ENCODE peak calls at places on chromosomes 7 and 10, in ten cellular contexts. I, T, F, A, E, X, U, B, L and K are unnamed samples.

GRCh38 chr10:79060641-79061255 is 8.0 kb upstream of the ZMIZ1 start:
- DNase-seq in I (peak; percentile 5), T (peak; percentile 10), F (peak; percentile 9), A (no peak), E (no peak), X (peak; percentile 7), U (no peak), B (no peak), L (no peak), K (no peak)

GRCh38 chr7:55538538-55538937 is 33.8 kb downstream of the VOPP1 start:
- DNase-seq in I (no peak), T (no peak), F (no peak), A (peak; percentile 97), E (no peak), X (no peak), U (no peak), B (no peak), L (no peak), K (peak; percentile 89)

GRCh38 chr7:155405399-155406318 is 52.3 kb upstream of the EN2 start:
- DNase-seq in I (no peak), T (peak; percentile 31), F (no peak), A (no peak), E (no peak), X (no peak), U (no peak), B (peak; percentile 41), L (no peak), K (no peak)

GRCh38 chr7:109522585-109522984 is 952.9 kb downstream of the DNAJB9 start:
- DNase-seq in I (no peak), T (no peak), F (no peak), A (no peak), E (no peak), X (no peak), U (no peak), B (no peak), L (no peak), K (no peak)

GRCh38 chr10:115706482-115707076 is 566.4 kb downstream of the GFRA1 start:
- DNase-seq in I (no peak), T (no peak), F (no peak), A (peak; percentile 30), E (peak; percentile 6), X (no peak), U (peak; percentile 12), B (no peak), L (no peak), K (no peak)

GRCh38 chr10:109877546-109877945 is 45.8 kb downstream of the XPNPEP1 start:
- DNase-seq in I (no peak), T (no peak), F (no peak), A (no peak), E (no peak), X (no peak), U (no peak), B (no peak), L (no peak), K (no peak)

GRCh38 chr7:50665403-50666123 is 100.4 kb upstream of the DDC start:
- DNase-seq in I (no peak), T (no peak), F (no peak), A (peak; percentile 10), E (no peak), X (no peak), U (no peak), B (no peak), L (no peak), K (no peak)

GRCh38 chr10:71029411-71029881 is 141.1 kb upstream of the PCBD1 start:
- DNase-seq in I (no peak), T (no peak), F (peak; percentile 26), A (no peak), E (no peak), X (no peak), U (no peak), B (no peak), L (no peak), K (no peak)

GRCh38 chr7:29976265-29976664 is 13.3 kb downstream of the SCRN1 start:
- DNase-seq in I (no peak), T (no peak), F (no peak), A (peak; percentile 34), E (no peak), X (no peak), U (no peak), B (no peak), L (no peak), K (no peak)

GRCh38 chr10:102159831-102160230 is 7.6 kb downstream of the NOLC1 start:
- DNase-seq in I (no peak), T (no peak), F (no peak), A (no peak), E (no peak), X (no peak), U (no peak), B (no peak), L (no peak), K (no peak)

GRCh38 chr7:47537716-47538640 is 43.9 kb downstream of the TNS3 start:
- DNase-seq in I (no peak), T (no peak), F (peak; percentile 54), A (no peak), E (no peak), X (no peak), U (no peak), B (no peak), L (no peak), K (no peak)

GRCh38 chr10:43231523-43232078 is 35.3 kb downstream of the RASGEF1A start:
- DNase-seq in I (peak; percentile 10), T (peak; percentile 9), F (peak; percentile 37), A (no peak), E (no peak), X (peak; percentile 31), U (no peak), B (no peak), L (peak; percentile 5), K (no peak)

GRCh38 chr7:5525271-5526189 is 101.9 kb upstream of the TNRC18 start:
- DNase-seq in I (no peak), T (peak; percentile 55), F (no peak), A (peak; percentile 54), E (no peak), X (peak; percentile 66), U (no peak), B (no peak), L (no peak), K (peak; percentile 60)
- TF ChIP-seq POLR2A in I (peak; percentile 44), T (peak; percentile 13), F (no peak), A (no peak), E (peak; percentile 61), X (peak; percentile 58), U (no peak), B (peak; percentile 19), L (no peak), K (peak; percentile 6)

GRCh38 chr7:73948287-73948686 is 79.7 kb upstream of the ELN start:
- DNase-seq in I (no peak), T (no peak), F (no peak), A (no peak), E (no peak), X (no peak), U (no peak), B (no peak), L (no peak), K (no peak)
- TF ChIP-seq POLR2A in I (no peak), T (no peak), F (no peak), A (no peak), E (no peak), X (no peak), U (no peak), B (no peak), L (no peak), K (no peak)

DNA sequence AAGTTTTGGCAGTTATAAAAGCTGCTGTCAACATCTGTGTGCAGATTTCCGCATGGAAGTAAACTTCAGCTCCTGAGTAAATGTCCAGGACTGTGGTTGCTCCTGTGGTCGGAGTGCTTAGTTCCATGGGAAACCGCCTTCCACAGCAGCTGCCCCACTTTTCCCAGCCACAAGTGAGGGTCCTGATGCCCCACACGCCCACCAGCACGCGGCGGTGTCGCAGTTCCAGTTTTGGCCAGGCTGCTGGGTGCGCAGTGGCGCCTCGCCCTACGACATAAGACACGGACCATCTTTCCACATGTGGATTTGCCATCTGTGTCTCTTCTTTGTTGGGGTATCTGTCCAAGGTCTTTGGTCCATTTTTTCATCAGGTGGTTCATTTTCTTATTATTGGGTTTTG is 167.1 kb downstream of the DIP2C start:
- DNase-seq in I (no peak), T (no peak), F (no peak), A (no peak), E (no peak), X (no peak), U (no peak), B (no peak), L (no peak), K (no peak)
- TF ChIP-seq POLR2A in I (no peak), T (no peak), F (no peak), A (no peak), E (no peak), X (no peak), U (no peak), B (no peak), L (no peak), K (no peak)

DNA sequence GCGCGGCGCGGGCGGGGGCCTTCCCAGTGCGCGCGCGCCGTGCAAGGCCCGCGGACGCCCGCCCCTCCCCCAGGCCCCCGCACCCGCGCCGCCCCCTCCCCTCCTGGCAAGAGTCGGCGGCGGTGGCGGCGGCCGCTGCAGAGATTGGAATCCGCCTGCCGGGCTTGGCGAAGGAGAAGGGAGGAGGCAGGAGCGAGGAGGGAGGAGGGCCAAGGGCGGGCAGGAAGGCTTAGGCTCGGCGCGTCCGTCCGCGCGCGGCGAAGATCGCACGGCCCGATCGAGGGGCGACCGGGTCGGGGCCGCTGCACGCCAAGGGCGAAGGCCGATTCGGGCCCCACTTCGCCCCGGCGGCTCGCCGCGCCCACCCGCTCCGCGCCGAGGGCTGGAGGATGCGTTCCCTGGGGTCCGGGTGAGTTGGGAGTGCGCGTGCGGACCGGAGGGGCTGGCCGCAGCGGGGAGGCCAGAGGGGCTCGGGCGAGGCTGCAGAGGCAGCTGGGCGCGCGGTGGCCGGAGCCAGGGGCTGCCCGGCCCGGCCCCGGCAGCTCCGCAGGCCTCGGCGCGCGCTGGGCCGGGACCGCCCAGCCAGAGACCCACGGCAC is at the start of gene BMPR1A:
- DNase-seq in I (peak; percentile 30), T (peak; percentile 92), F (no peak), A (peak; percentile 86), E (peak; percentile 90), X (no peak), U (peak; percentile 81), B (no peak), L (peak; percentile 90), K (peak; percentile 86)
- TF ChIP-seq POLR2A in I (no peak), T (no peak), F (no peak), A (no peak), E (peak; percentile 19), X (no peak), U (no peak), B (peak; percentile 65), L (no peak), K (peak; percentile 72)

GRCh38 chr10:123008379-123009104 is at the start of the genes ACADSB and IKZF5:
- DNase-seq in I (peak; percentile 96), T (peak; percentile 98), F (peak; percentile 97), A (peak; percentile 97), E (peak; percentile 98), X (peak; percentile 97), U (peak; percentile 97), B (peak; percentile 97), L (peak; percentile 98), K (peak; percentile 83)
- TF ChIP-seq POLR2A in I (peak; percentile 97), T (peak; percentile 91), F (peak; percentile 87), A (peak; percentile 91), E (peak; percentile 89), X (peak; percentile 88), U (peak; percentile 40), B (peak; percentile 95), L (peak; percentile 65), K (peak; percentile 78)